ENCODE peak calls at places on chromosomes 6 and 20, in nine cellular contexts. G is Peyer's patch, J is heart left ventricle, N is HepG2, L is GM12878, R is IMR-90, U is HCT116, K is body of pancreas, T is suprapubic skin. H is an unnamed sample.

GRCh38 chr6:45990162-45990561 is 25.5 kb downstream of the CLIC5 start:
- DNase-seq in L (no peak), T (no peak), K (no peak), N (no peak), J (no peak), U (no peak), R (no peak), G (no peak), H (no peak)

GRCh38 chr6:163572612-163573011 is 158.1 kb downstream of the QKI start:
- DNase-seq in R (peak; percentile 21), L (no peak), U (no peak), G (no peak), K (no peak), J (no peak), N (no peak), T (no peak), H (no peak)

GRCh38 chr6:11212625-11213024 is 19.8 kb downstream of the NEDD9 start:
- DNase-seq in K (no peak), G (no peak), T (no peak), L (no peak), N (no peak), J (peak; percentile 64), R (peak; percentile 90), U (no peak), H (peak; percentile 55)

GRCh38 chr20:35523298-35523888 is 6.1 kb downstream of the C20orf173 start:
- DNase-seq in G (no peak), U (no peak), N (peak; percentile 47), T (no peak), J (no peak), K (no peak), R (no peak), L (no peak), H (no peak)

GRCh38 chr6:11810039-11810541 is 31.5 kb upstream of the ADTRP start:
- DNase-seq in J (peak; percentile 92), U (no peak), T (peak; percentile 85), G (peak; percentile 72), L (no peak), K (peak; percentile 93), R (peak; percentile 79), N (no peak), H (peak; percentile 48)

GRCh38 chr6:33273924-33274902 is 2.3 kb downstream of the RPS18 start:
- DNase-seq in G (no peak), T (no peak), L (no peak), R (no peak), U (no peak), J (no peak), K (no peak), N (no peak), H (no peak)

GRCh38 chr6:168956141-168956838 is 297.4 kb downstream of the THBS2 start:
- DNase-seq in R (peak; percentile 33), T (no peak), G (no peak), K (no peak), U (no peak), L (no peak), N (no peak), J (no peak), H (no peak)

GRCh38 chr6:139883776-139884175 is 509.3 kb upstream of the CITED2 start:
- DNase-seq in T (no peak), K (no peak), R (peak; percentile 27), U (no peak), J (no peak), N (no peak), L (no peak), G (no peak), H (no peak)

GRCh38 chr6:139415365-139415764 is 40.9 kb upstream of the CITED2 start:
- DNase-seq in U (no peak), R (no peak), T (no peak), G (no peak), N (no peak), K (no peak), J (no peak), L (no peak), H (no peak)

GRCh38 chr6:46281110-46281509 is 110.3 kb upstream of the ENPP5 start:
- DNase-seq in J (no peak), R (no peak), T (no peak), U (no peak), L (no peak), G (no peak), N (no peak), K (no peak), H (no peak)

GRCh38 chr6:22028403-22028802 is 268.4 kb downstream of the PRL start:
- DNase-seq in T (no peak), J (no peak), K (no peak), R (no peak), U (no peak), G (no peak), L (no peak), N (no peak), H (no peak)
- H3K4me1 ChIP-seq in T (peaks cover 13% of the 10 kb centered on the region), J (peaks cover 38% of the 10 kb centered on the region), K (no peaks in the 10 kb centered on the region), R (peaks cover 10% of the 10 kb centered on the region), U (no peaks in the 10 kb centered on the region), G (no peaks in the 10 kb centered on the region), L (peaks cover 38% of the 10 kb centered on the region), N (no peaks in the 10 kb centered on the region), H (no peaks in the 10 kb centered on the region)

GRCh38 chr6:152305672-152306071 is 331.5 kb downstream of the SYNE1 start:
- DNase-seq in K (no peak), R (peak; percentile 24), U (no peak), G (no peak), N (peak; percentile 54), J (no peak), L (no peak), T (no peak), H (no peak)

GRCh38 chr6:152301021-152301805 is 335.9 kb downstream of the SYNE1 start:
- DNase-seq in R (peak; percentile 64), J (no peak), G (no peak), L (no peak), N (peak; percentile 89), T (no peak), K (no peak), U (no peak), H (no peak)

GRCh38 chr6:152300517-152300916 is 336.6 kb downstream of the SYNE1 start:
- DNase-seq in J (no peak), T (no peak), G (no peak), U (no peak), K (no peak), L (no peak), R (no peak), N (no peak), H (no peak)

GRCh38 chr6:152299336-152299735 is 337.8 kb downstream of the SYNE1 start:
- DNase-seq in J (no peak), N (no peak), L (no peak), R (no peak), G (no peak), T (no peak), K (no peak), U (no peak), H (no peak)

DNA sequence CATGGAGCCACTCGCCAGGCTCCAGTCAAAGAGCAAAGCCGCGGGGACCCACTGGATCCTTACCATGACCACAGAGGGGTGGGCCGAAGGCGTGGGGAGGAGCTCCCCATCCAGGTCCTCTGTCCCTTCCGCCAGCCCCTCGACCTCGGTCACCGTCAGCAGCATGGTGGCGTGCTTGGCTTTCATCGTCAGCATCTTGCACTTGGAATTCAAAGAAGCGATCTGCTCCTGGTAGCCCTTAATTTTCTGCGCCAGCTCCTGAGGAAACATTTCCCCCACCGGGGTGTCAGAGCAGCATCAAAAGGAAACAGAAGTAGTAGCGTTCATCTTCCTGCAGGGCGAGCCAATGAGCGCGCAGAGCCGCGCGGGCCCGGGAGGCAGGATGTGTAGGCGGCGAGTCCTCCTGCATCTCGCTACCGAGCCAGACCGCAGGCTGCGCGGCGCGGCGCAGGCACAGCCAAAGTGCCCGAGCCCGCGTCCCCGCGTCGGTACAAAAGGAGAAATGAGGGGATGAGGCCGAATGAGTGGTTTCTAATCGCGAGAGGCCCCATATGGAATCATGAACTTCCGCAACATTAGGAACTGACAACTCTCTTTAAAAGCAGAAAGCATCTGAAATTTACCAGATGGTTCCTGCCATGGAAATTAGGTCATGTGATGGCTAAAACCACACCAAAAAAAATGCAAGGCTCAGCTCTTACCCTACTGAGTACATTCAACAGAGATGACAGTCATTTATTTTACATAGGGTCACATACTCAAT is 335.2 kb downstream of the SYNE1 start:
- DNase-seq in N (peak; percentile 85), K (peak; percentile 75), R (peak; percentile 90), L (peak; percentile 74), T (peak; percentile 90), J (peak; percentile 87), G (peak; percentile 77), U (peak; percentile 68), H (peak; percentile 76)
- TF ChIP-seq POLR2A in N (peak; percentile 41), K (peak; percentile 19), R (peak; percentile 77), L (peak; percentile 92), T (peak; percentile 13), J (no peak), G (no peak), U (no peak), H (peak; percentile 20)

DNA sequence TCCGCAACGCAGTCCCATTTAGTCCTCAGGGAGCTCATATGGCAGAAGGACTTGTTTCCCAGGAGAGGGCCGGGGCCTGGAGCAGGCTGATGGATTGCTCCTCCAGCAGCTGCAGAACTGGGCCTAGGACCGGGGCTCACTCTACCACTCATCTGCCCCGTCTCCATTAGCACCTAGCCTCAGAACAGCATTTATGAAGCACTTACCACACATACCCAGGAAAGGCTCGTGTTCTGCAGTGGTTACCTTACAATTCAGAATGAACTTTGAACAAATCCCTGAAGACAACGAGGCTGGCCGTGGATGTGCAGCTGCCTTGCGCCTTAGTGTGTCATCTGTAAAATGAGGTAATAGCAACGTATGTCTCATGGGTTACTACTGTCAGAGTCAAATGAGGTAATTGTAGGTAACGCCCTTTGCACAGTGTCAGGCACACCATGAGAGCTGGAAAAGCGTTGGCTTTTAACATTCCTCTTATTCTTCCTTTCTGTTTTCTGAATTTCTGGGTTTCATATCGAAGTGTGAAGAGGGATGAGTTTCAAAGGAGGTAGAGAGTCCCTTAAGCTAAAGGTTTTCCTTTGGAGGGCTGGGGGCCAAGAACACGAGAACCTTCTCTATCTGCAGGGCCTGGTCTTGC is 46.3 kb upstream of the CD93 start:
- DNase-seq in K (peak; percentile 2), U (no peak), N (no peak), R (no peak), G (peak; percentile 40), J (no peak), T (peak; percentile 51), L (no peak), H (peak; percentile 10)
- H3K4me1 ChIP-seq in K (no peaks in the 10 kb centered on the region), U (peaks cover 18% of the 10 kb centered on the region), N (no peaks in the 10 kb centered on the region), R (no peaks in the 10 kb centered on the region), G (no peaks in the 10 kb centered on the region), J (peaks cover 56% of the 10 kb centered on the region), T (peaks cover 25% of the 10 kb centered on the region), L (no peaks in the 10 kb centered on the region), H (peaks cover 46% of the 10 kb centered on the region)

GRCh38 chr6:144286503-144287393 is 1.6 kb downstream of the UTRN start:
- DNase-seq in K (peak; percentile 90), N (peak; percentile 88), T (peak; percentile 88), L (no peak), R (peak; percentile 93), G (peak; percentile 68), U (no peak), J (peak; percentile 86), H (peak; percentile 47)

GRCh38 chr6:144285548-144285797 is 338 bp downstream of the UTRN start:
- DNase-seq in J (no peak), N (no peak), L (no peak), G (no peak), U (no peak), K (no peak), R (no peak), T (no peak), H (no peak)

GRCh38 chr6:144284753-144285547 is at the start of gene UTRN:
- DNase-seq in G (peak; percentile 81), J (peak; percentile 89), L (no peak), K (peak; percentile 78), U (no peak), T (peak; percentile 86), R (peak; percentile 79), N (peak; percentile 74), H (peak; percentile 56)

GRCh38 chr6:144284474-144284752 is 722 bp upstream of the UTRN start:
- DNase-seq in J (no peak), L (no peak), G (no peak), K (no peak), R (no peak), N (no peak), U (no peak), T (no peak), H (no peak)

GRCh38 chr6:144285798-144286502 is 815 bp downstream of the UTRN start:
- DNase-seq in L (no peak), T (peak; percentile 90), N (peak; percentile 24), J (peak; percentile 90), U (no peak), R (peak; percentile 30), K (peak; percentile 79), G (peak; percentile 73), H (peak; percentile 51)
- TF ChIP-seq POLR2A in L (no peak), T (no peak), N (peak; percentile 74), J (no peak), U (no peak), R (no peak), K (no peak), G (peak; percentile 7), H (peak; percentile 39)